ENCODE peak calls at places on chromosome 21, in ten cellular contexts. P is astrocyte of the spinal cord, Q is spleen, E is GM12878, H is A549, M is GM20000, J is astrocyte, K is Panc1, O is lower leg skin, A is GM23338. L is an unnamed sample.

GRCh38 chr21:21007606-21008005 is 9.4 kb downstream of the NCAM2 start:
- DNase-seq in P (peak; percentile 19), Q (no peak), E (no peak), H (no peak), M (no peak), J (peak; percentile 48), K (no peak), O (no peak), A (no peak), L (no peak)

GRCh38 chr21:38223893-38224540 is 32.8 kb upstream of the KCNJ15 start:
- DNase-seq in P (peak; percentile 59), Q (no peak), E (no peak), H (peak; percentile 75), M (no peak), J (peak; percentile 28), K (no peak), O (no peak), A (peak; percentile 60), L (no peak)

GRCh38 chr21:44509539-44509938 is 30.5 kb downstream of the KRTAP10-1 start:
- DNase-seq in P (no peak), Q (no peak), E (no peak), H (peak; percentile 39), M (no peak), J (no peak), K (no peak), O (peak; percentile 28), A (no peak), L (no peak)

GRCh38 chr21:22374218-22374969 is 1376.2 kb downstream of the NCAM2 start:
- DNase-seq in P (no peak), Q (peak; percentile 39), E (no peak), H (no peak), M (no peak), J (no peak), K (no peak), O (no peak), A (peak; percentile 40), L (peak; percentile 35)

GRCh38 chr21:36860736-36861594 is 105.5 kb downstream of the HLCS start:
- DNase-seq in P (peak; percentile 63), Q (no peak), E (no peak), H (peak; percentile 72), M (no peak), J (peak; percentile 90), K (no peak), O (no peak), A (no peak), L (no peak)

GRCh38 chr21:37593015-37593414 is 226.4 kb downstream of the DYRK1A start:
- DNase-seq in P (peak; percentile 6), Q (no peak), E (no peak), H (no peak), M (no peak), J (no peak), K (no peak), O (no peak), A (peak; percentile 87), L (no peak)

GRCh38 chr21:43684424-43684823 is 25.1 kb downstream of the RRP1B start:
- DNase-seq in P (no peak), Q (peak; percentile 47), E (no peak), H (no peak), M (no peak), J (no peak), K (no peak), O (no peak), A (no peak), L (no peak)

GRCh38 chr21:45074818-45075605 is 632 bp downstream of the ADARB1 start:
- DNase-seq in P (peak; percentile 24), Q (peak; percentile 85), E (no peak), H (peak; percentile 39), M (peak; percentile 54), J (peak; percentile 34), K (no peak), O (no peak), A (peak; percentile 69), L (no peak)

GRCh38 chr21:45547211-45547900 is 5.1 kb upstream of the SLC19A1 start:
- DNase-seq in P (no peak), Q (no peak), E (no peak), H (no peak), M (no peak), J (no peak), K (no peak), O (no peak), A (no peak), L (no peak)

GRCh38 chr21:36686955-36687354 is 12.0 kb upstream of the SIM2 start:
- DNase-seq in P (no peak), Q (no peak), E (no peak), H (no peak), M (no peak), J (no peak), K (no peak), O (no peak), A (no peak), L (no peak)

GRCh38 chr21:40936771-40937261 is 89.9 kb upstream of the DSCAM start:
- DNase-seq in P (no peak), Q (no peak), E (no peak), H (no peak), M (no peak), J (no peak), K (no peak), O (no peak), A (no peak), L (no peak)

GRCh38 chr21:26849428-26850115 is 4.4 kb upstream of the ADAMTS1 start:
- DNase-seq in P (peak; percentile 75), Q (no peak), E (no peak), H (peak; percentile 48), M (no peak), J (peak; percentile 32), K (no peak), O (no peak), A (peak; percentile 81), L (no peak)

GRCh38 chr21:44049606-44050005 is 37.5 kb downstream of the TRAPPC10 start:
- DNase-seq in P (no peak), Q (no peak), E (no peak), H (no peak), M (no peak), J (no peak), K (no peak), O (no peak), A (no peak), L (no peak)

GRCh38 chr21:27275294-27275927 is 308.5 kb upstream of the ADAMTS5 start:
- DNase-seq in P (peak; percentile 82), Q (no peak), E (no peak), H (no peak), M (no peak), J (peak; percentile 66), K (no peak), O (no peak), A (no peak), L (no peak)

GRCh38 chr21:24418671-24419070 is 1188.6 kb downstream of the MRPL39 start:
- DNase-seq in P (no peak), Q (no peak), E (no peak), H (no peak), M (no peak), J (no peak), K (no peak), O (no peak), A (no peak), L (no peak)

GRCh38 chr21:46036696-46037337 is 55.2 kb downstream of the COL6A1 start:
- DNase-seq in P (no peak), Q (no peak), E (no peak), H (no peak), M (no peak), J (no peak), K (no peak), O (no peak), A (no peak), L (no peak)

GRCh38 chr21:45299864-45300785 is 12.4 kb upstream of the POFUT2 start:
- DNase-seq in P (peak; percentile 78), Q (peak; percentile 65), E (no peak), H (no peak), M (no peak), J (peak; percentile 86), K (no peak), O (no peak), A (no peak), L (no peak)

GRCh38 chr21:34946385-34947121 is 102.5 kb downstream of the RUNX1 start:
- DNase-seq in P (no peak), Q (no peak), E (no peak), H (no peak), M (no peak), J (no peak), K (no peak), O (no peak), A (no peak), L (no peak)
- TF ChIP-seq CTCF in P (no peak), Q (no peak), E (peak; percentile 3), H (no peak), M (no peak), J (no peak), K (no peak), O (no peak), A (no peak), L (no peak)

GRCh38 chr21:42337830-42338729 is 12.7 kb downstream of the TFF2 start:
- DNase-seq in P (peak; percentile 29), Q (peak; percentile 91), E (no peak), H (peak; percentile 65), M (peak; percentile 71), J (peak; percentile 9), K (peak; percentile 15), O (peak; percentile 57), A (peak; percentile 94), L (peak; percentile 63)
- TF ChIP-seq CTCF in P (peak; percentile 72), Q (peak; percentile 86), E (peak; percentile 53), H (peak; percentile 43), M (peak; percentile 67), J (peak; percentile 61), K (no peak), O (peak; percentile 15), A (peak; percentile 75), L (peak; percentile 73)

GRCh38 chr21:31346256-31346821 is 2.3 kb upstream of the TIAM1 start:
- DNase-seq in P (peak; percentile 42), Q (no peak), E (no peak), H (no peak), M (no peak), J (peak; percentile 42), K (no peak), O (no peak), A (no peak), L (no peak)

GRCh38 chr21:31348188-31348587 is 4.1 kb upstream of the TIAM1 start:
- DNase-seq in P (no peak), Q (no peak), E (no peak), H (no peak), M (no peak), J (no peak), K (no peak), O (no peak), A (no peak), L (no peak)

GRCh38 chr21:31343680-31344480 is at the start of gene TIAM1:
- DNase-seq in P (peak; percentile 73), Q (no peak), E (no peak), H (peak; percentile 4), M (peak; percentile 27), J (peak; percentile 83), K (no peak), O (peak; percentile 72), A (peak; percentile 71), L (peak; percentile 22)

GRCh38 chr21:31349208-31349607 is 5.1 kb upstream of the TIAM1 start:
- DNase-seq in P (no peak), Q (no peak), E (no peak), H (no peak), M (no peak), J (no peak), K (no peak), O (no peak), A (no peak), L (no peak)

GRCh38 chr21:31347435-31348032 is 3.5 kb upstream of the TIAM1 start:
- DNase-seq in P (peak; percentile 50), Q (no peak), E (no peak), H (peak; percentile 42), M (no peak), J (no peak), K (no peak), O (no peak), A (peak; percentile 35), L (no peak)
- TF ChIP-seq CTCF in P (peak; percentile 67), Q (no peak), E (peak; percentile 5), H (peak; percentile 32), M (no peak), J (peak; percentile 66), K (peak; percentile 77), O (no peak), A (peak; percentile 57), L (peak; percentile 63)

GRCh38 chr21:42574234-42575027 is 60.8 kb downstream of the SLC37A1 start:
- DNase-seq in P (no peak), Q (no peak), E (no peak), H (no peak), M (no peak), J (no peak), K (no peak), O (no peak), A (no peak), L (no peak)
- TF ChIP-seq CTCF in P (peak; percentile 36), Q (no peak), E (no peak), H (no peak), M (no peak), J (peak; percentile 14), K (no peak), O (no peak), A (no peak), L (no peak)